ENCODE peak calls at places on chromosome 11, in nine cellular contexts. One of them, this sample, is unnamed.

GRCh38 chr11:45771194-45771941 is 33.6 kb upstream of the SLC35C1 start:
- DNase-seq in keratinocyte: no peak
- DNase-seq in MG63: peak
- DNase-seq in AG09309: no peak
- DNase-seq in CD4-positive, alpha-beta memory T cell: peak
- DNase-seq in germinal center: peak
- DNase-seq in astrocyte: peak
- DNase-seq in mesenchymal stem cell: peak
- DNase-seq in LoVo: peak
- DNase-seq in this sample: peak

GRCh38 chr11:443542-444199 is 1.9 kb upstream of the ANO9 start:
- DNase-seq in mesenchymal stem cell: peak
- DNase-seq in germinal center: no peak
- DNase-seq in AG09309: no peak
- DNase-seq in CD4-positive, alpha-beta memory T cell: no peak
- DNase-seq in LoVo: no peak
- DNase-seq in astrocyte: no peak
- DNase-seq in keratinocyte: no peak
- DNase-seq in MG63: no peak
- DNase-seq in this sample: no peak

GRCh38 chr11:26227311-26227710 is 104.6 kb upstream of the ANO3 start:
- DNase-seq in keratinocyte: peak
- DNase-seq in MG63: no peak
- DNase-seq in mesenchymal stem cell: peak
- DNase-seq in germinal center: peak
- DNase-seq in astrocyte: peak
- DNase-seq in CD4-positive, alpha-beta memory T cell: no peak
- DNase-seq in AG09309: peak
- DNase-seq in LoVo: peak
- DNase-seq in this sample: peak

GRCh38 chr11:17991799-17992433 is 20.9 kb downstream of the SERGEF start:
- DNase-seq in germinal center: peak
- DNase-seq in astrocyte: peak
- DNase-seq in mesenchymal stem cell: peak
- DNase-seq in keratinocyte: no peak
- DNase-seq in MG63: peak
- DNase-seq in CD4-positive, alpha-beta memory T cell: peak
- DNase-seq in AG09309: no peak
- DNase-seq in LoVo: peak
- DNase-seq in this sample: peak

GRCh38 chr11:120420572-120420971 is 84.4 kb downstream of the ARHGEF12 start:
- DNase-seq in germinal center: no peak
- DNase-seq in LoVo: no peak
- DNase-seq in CD4-positive, alpha-beta memory T cell: no peak
- DNase-seq in mesenchymal stem cell: no peak
- DNase-seq in AG09309: no peak
- DNase-seq in keratinocyte: no peak
- DNase-seq in MG63: no peak
- DNase-seq in astrocyte: no peak
- DNase-seq in this sample: no peak

GRCh38 chr11:31974737-31975136 is 116.1 kb upstream of the RCN1 start:
- DNase-seq in germinal center: no peak
- DNase-seq in CD4-positive, alpha-beta memory T cell: no peak
- DNase-seq in LoVo: no peak
- DNase-seq in mesenchymal stem cell: no peak
- DNase-seq in keratinocyte: peak
- DNase-seq in MG63: peak
- DNase-seq in AG09309: peak
- DNase-seq in astrocyte: peak
- DNase-seq in this sample: no peak

GRCh38 chr11:76738618-76739220 is 44.4 kb upstream of the TSKU start:
- DNase-seq in astrocyte: no peak
- DNase-seq in germinal center: no peak
- DNase-seq in LoVo: no peak
- DNase-seq in AG09309: no peak
- DNase-seq in keratinocyte: no peak
- DNase-seq in MG63: no peak
- DNase-seq in CD4-positive, alpha-beta memory T cell: no peak
- DNase-seq in mesenchymal stem cell: no peak
- DNase-seq in this sample: peak

GRCh38 chr11:46039990-46040389 is 81.3 kb downstream of the PHF21A start:
- DNase-seq in MG63: no peak
- DNase-seq in germinal center: no peak
- DNase-seq in astrocyte: peak
- DNase-seq in CD4-positive, alpha-beta memory T cell: no peak
- DNase-seq in keratinocyte: no peak
- DNase-seq in AG09309: peak
- DNase-seq in LoVo: no peak
- DNase-seq in mesenchymal stem cell: no peak
- DNase-seq in this sample: no peak

GRCh38 chr11:65498042-65498726 is 661 bp upstream of the MALAT1 start:
- DNase-seq in AG09309: no peak
- DNase-seq in mesenchymal stem cell: peak
- DNase-seq in keratinocyte: no peak
- DNase-seq in MG63: no peak
- DNase-seq in CD4-positive, alpha-beta memory T cell: peak
- DNase-seq in germinal center: peak
- DNase-seq in astrocyte: peak
- DNase-seq in LoVo: peak
- DNase-seq in this sample: no peak

This sample was measured in endothelial cell of umbilical vein.